ENCODE peak calls at places on chromosomes 5 and 9, in eight cellular contexts. S is HL-60, F is GM23338, Y is HCT116, G is A549, W is HepG2, U is SK-N-SH, E is GM12878. D is an unnamed sample.
A peak's percentile ranks its signal among the peaks of the same experiment; 100 is the strongest.

GRCh38 chr9:108994695-108995094 is 18.6 kb downstream of the CTNNAL1 start:
- DNase-seq in Y (no peak), F (no peak), W (no peak), E (no peak), G (no peak), U (no peak), S (peak; percentile 77), D (no peak)

GRCh38 chr5:33432656-33433055 is 8.1 kb upstream of the TARS1 start:
- DNase-seq in F (no peak), U (no peak), Y (no peak), W (peak; percentile 63), E (no peak), S (no peak), G (no peak), D (no peak)

GRCh38 chr9:35756275-35756742 is 2.2 kb upstream of the MSMP start:
- DNase-seq in F (peak; percentile 92), U (no peak), S (peak; percentile 86), G (no peak), E (no peak), W (no peak), Y (peak; percentile 58), D (no peak)

GRCh38 chr9:123686131-123686848 is 243.6 kb downstream of the DENND1A start:
- DNase-seq in U (no peak), S (no peak), E (no peak), F (no peak), G (no peak), W (no peak), Y (no peak), D (no peak)

GRCh38 chr5:120160120-120160895 is 303.8 kb upstream of the PRR16 start:
- DNase-seq in G (no peak), E (no peak), Y (no peak), F (no peak), S (no peak), U (no peak), W (no peak), D (no peak)

GRCh38 chr5:80754900-80755299 is 100.1 kb upstream of the DHFR start:
- DNase-seq in G (no peak), F (no peak), S (peak; percentile 2), E (peak; percentile 33), Y (no peak), U (no peak), W (no peak), D (no peak)

GRCh38 chr9:129863059-129863690 is 27.9 kb downstream of the USP20 start:
- DNase-seq in F (no peak), E (no peak), S (peak; percentile 98), Y (no peak), G (no peak), W (no peak), U (peak; percentile 85), D (no peak)

GRCh38 chr5:160701403-160701802 is 150.6 kb downstream of the ATP10B start:
- DNase-seq in Y (no peak), W (no peak), S (no peak), U (no peak), F (no peak), G (no peak), E (no peak), D (no peak)

GRCh38 chr9:34143116-34143515 is 16.6 kb upstream of the DCAF12 start:
- DNase-seq in G (no peak), U (no peak), Y (no peak), E (no peak), F (no peak), S (no peak), W (no peak), D (no peak)

GRCh38 chr9:98993570-98993945 is 49.9 kb downstream of the COL15A1 start:
- DNase-seq in Y (no peak), W (no peak), S (peak; percentile 25), E (peak; percentile 53), G (no peak), U (no peak), F (no peak), D (no peak)

GRCh38 chr5:175731172-175731571 is 73.3 kb downstream of the HRH2 start:
- DNase-seq in Y (no peak), E (no peak), G (no peak), S (no peak), W (no peak), F (no peak), U (no peak), D (no peak)

GRCh38 chr5:136084698-136085097 is 47.9 kb upstream of the SMAD5 start:
- DNase-seq in Y (no peak), W (no peak), U (no peak), S (no peak), G (no peak), F (no peak), E (no peak), D (no peak)

GRCh38 chr5:132310141-132310834 is 16.1 kb downstream of the SLC22A4 start:
- DNase-seq in F (no peak), U (no peak), Y (no peak), W (no peak), G (no peak), E (no peak), S (no peak), D (no peak)

GRCh38 chr5:170821257-170821800 is 37.8 kb downstream of the GABRP start:
- DNase-seq in W (no peak), Y (no peak), S (no peak), U (no peak), E (no peak), G (no peak), F (no peak), D (no peak)

GRCh38 chr5:59358005-59358404 is 535.5 kb downstream of the PDE4D start:
- DNase-seq in G (no peak), F (no peak), U (no peak), S (no peak), W (no peak), E (no peak), Y (no peak), D (no peak)

GRCh38 chr5:58133631-58134296 is 326.1 kb downstream of the PLK2 start:
- DNase-seq in G (no peak), S (no peak), Y (no peak), W (no peak), U (peak; percentile 41), F (no peak), E (no peak), D (no peak)

DNA sequence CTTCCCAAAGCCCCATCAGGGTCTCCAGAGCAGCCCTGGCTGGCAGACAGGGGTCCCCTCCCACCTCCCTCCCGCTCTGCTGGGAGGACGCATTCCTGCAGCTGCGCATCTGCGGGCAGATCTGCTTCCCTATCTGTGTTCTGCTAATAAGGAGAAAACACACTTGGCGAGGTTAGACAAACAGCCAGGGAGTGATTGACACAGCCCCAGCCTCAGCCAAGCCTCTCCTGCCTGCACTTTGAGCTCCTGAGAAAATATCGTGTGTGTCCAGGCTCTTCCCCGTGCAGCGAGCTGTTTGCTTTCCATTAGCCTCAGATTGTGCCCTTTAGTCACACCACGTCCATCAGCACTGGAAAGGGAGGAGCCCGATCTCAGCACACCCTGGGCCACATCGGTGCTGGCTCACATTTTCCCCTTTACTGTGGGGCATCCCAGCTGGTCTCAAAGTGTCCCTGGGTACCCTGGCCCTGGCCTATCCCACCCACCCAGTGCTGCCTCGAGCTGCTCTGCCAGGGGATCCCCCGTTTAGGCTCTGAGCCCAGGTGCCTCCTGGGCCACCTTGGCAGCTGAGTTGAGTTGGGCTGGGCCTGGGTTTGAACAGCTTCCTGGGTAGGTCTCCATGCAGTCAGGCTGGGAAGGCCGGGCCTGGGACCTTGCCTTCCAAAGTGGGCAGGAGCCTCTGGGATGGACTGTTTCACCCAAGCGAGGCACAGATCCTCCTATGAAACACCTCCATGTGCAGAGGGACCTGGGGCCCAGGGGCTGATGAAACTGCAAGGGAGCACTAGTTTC is 61.1 kb downstream of the BARX1 start:
- DNase-seq in Y (no peak), E (no peak), F (no peak), W (peak; percentile 93), G (no peak), S (no peak), U (peak; percentile 8), D (no peak)
- TF ChIP-seq REST in Y (no peak), E (no peak), F (no peak), W (no peak), G (no peak), S (no peak), U (no peak), D (no peak)

DNA sequence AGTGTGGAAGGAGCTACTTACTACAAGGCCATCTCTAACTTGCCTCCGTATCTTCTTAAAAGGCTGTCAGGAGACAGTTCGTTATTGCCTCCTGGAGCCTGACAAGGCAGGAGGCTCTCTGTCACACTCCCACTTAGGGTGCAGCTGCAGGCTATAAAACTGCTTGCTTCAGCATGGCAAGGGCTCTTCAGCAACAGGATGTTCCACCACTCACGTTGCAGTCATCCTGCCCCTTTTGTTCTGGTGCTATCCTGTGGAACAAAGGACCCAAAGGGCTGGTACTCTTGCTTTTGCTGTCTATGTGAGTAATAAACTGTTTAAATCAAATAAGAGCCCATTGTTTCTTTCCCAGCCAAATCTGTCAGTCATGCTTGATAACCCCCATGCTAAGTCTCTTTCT is 509.0 kb downstream of the NTRK2 start:
- DNase-seq in U (no peak), E (no peak), F (peak; percentile 46), Y (no peak), S (no peak), W (no peak), G (no peak), D (no peak)
- TF ChIP-seq REST in U (no peak), E (no peak), F (no peak), Y (no peak), S (no peak), W (no peak), G (no peak), D (no peak)

DNA sequence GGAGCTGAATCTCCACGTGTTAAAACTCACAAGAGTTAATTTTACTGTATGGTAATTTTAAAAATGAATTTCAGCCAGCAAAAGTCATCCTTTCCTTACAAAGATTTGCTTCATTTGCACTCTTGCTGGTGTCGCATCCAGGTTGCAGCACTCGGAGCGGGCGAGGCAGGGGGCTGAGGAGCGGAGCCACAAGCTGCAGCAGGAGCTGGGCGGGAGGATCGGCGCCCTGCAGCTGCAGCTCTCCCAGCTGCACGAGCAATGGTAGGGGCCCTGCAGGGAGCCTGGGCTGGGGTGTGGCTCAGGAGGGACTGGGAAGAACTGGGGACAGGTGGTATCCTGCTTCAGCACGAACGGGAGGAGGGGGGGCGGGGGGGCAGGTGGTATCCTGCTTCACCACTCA is 27.1 kb downstream of the HNRNPH1 start:
- DNase-seq in E (no peak), U (no peak), F (no peak), W (no peak), Y (no peak), S (no peak), G (no peak), D (no peak)
- TF ChIP-seq REST in E (no peak), U (no peak), F (no peak), W (no peak), Y (no peak), S (no peak), G (no peak), D (no peak)

DNA sequence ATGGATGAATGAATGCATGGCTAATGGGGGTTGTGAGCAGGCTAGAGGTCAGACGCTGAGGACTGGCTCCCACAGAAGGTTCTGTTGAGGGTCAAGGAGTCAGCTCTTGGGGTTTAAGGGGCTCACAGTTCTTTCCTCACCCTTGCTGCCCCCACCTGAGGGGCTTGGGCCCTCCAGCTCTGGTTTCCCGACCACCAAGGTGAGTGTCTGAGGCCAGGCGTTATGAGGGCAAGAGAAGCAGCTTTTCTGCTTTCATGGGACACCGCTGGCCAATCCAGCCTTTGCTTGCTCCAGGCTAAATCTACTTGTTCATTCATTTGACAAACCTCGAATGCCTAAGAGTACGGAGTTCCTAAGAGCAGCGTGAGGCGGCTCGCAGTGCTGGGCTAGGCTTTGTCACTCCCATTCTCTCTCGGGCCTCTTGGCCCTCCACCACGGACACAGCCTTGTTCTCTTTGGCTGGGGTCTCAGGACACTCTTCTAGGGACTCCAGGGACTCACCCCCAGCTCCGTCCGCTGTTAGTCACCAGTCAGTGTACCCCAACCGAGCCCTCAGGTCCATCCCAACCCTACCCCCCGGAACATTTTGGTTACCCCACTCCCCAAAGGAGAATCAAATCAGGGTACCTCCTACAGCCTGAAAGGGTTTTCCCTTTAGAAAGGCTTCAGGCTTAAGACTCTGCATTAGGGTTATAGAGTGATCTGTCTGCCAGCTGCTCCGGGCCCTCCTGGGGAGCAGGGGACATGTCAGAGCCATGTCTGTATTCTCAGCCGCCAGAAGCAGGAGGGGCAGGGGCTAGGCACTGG is 210.1 kb upstream of the MVB12B start:
- DNase-seq in G (no peak), Y (no peak), F (no peak), S (no peak), E (no peak), W (no peak), U (peak; percentile 2), D (no peak)
- TF ChIP-seq REST in G (no peak), Y (no peak), F (no peak), S (no peak), E (no peak), W (no peak), U (no peak), D (no peak)

D was measured in Panc1.